ENCODE peak calls at places on chromosomes 6 and 20, in five cellular contexts. Q is IMR-90, V is GM12878, S is A549, W is K562. X is an unnamed sample.

GRCh38 chr6:142167071-142167470 is 20.0 kb downstream of the VTA1 start:
- DNase-seq in Q (no peak), V (no peak), S (no peak), W (no peak), X (no peak)

GRCh38 chr6:73264446-73264845 is 1.4 kb upstream of the KHDC1 start:
- DNase-seq in Q (no peak), V (no peak), S (no peak), W (no peak), X (no peak)

GRCh38 chr6:32204268-32204715 is 11.8 kb upstream of the GPSM3 start:
- DNase-seq in Q (no peak), V (no peak), S (no peak), W (no peak), X (no peak)

GRCh38 chr6:44309092-44309491 is 4.1 kb downstream of the AARS2 start:
- DNase-seq in Q (peak), V (no peak), S (no peak), W (no peak), X (no peak)

GRCh38 chr20:21548390-21549035 is 34.6 kb upstream of the NKX2-2 start:
- DNase-seq in Q (no peak), V (peak), S (no peak), W (no peak), X (no peak)

GRCh38 chr6:138371720-138372119 is 6.0 kb upstream of the SMIM28 start:
- DNase-seq in Q (no peak), V (no peak), S (peak), W (peak), X (no peak)

GRCh38 chr6:159221486-159222170 is 52.4 kb downstream of the FNDC1 start:
- DNase-seq in Q (no peak), V (no peak), S (no peak), W (no peak), X (no peak)

GRCh38 chr6:41450581-41450980 is 95.6 kb upstream of the FOXP4 start:
- DNase-seq in Q (no peak), V (no peak), S (no peak), W (no peak), X (no peak)

GRCh38 chr6:114659513-114659912 is 316.7 kb upstream of the HS3ST5 start:
- DNase-seq in Q (no peak), V (no peak), S (no peak), W (no peak), X (no peak)

GRCh38 chr20:9035129-9035528 is 33.8 kb upstream of the PLCB4 start:
- DNase-seq in Q (peak), V (no peak), S (no peak), W (no peak), X (no peak)

GRCh38 chr6:138847884-138848283 is 52.0 kb downstream of the ECT2L start:
- DNase-seq in Q (peak), V (no peak), S (no peak), W (no peak), X (no peak)

GRCh38 chr6:126188271-126188909 is 151.5 kb upstream of the CENPW start:
- DNase-seq in Q (peak), V (no peak), S (no peak), W (no peak), X (no peak)

GRCh38 chr20:58661298-58662141 is 10.4 kb downstream of the STX16 start:
- DNase-seq in Q (no peak), V (no peak), S (no peak), W (no peak), X (no peak)
- TF ChIP-seq RCOR1 in Q (no peak), V (no peak), S (no peak), W (no peak), X (no peak)

GRCh38 chr6:29702519-29703103 is 20.6 kb upstream of the HLA-F start:
- DNase-seq in Q (no peak), V (no peak), S (peak), W (peak), X (peak)
- TF ChIP-seq RCOR1 in Q (no peak), V (no peak), S (no peak), W (no peak), X (no peak)

DNA sequence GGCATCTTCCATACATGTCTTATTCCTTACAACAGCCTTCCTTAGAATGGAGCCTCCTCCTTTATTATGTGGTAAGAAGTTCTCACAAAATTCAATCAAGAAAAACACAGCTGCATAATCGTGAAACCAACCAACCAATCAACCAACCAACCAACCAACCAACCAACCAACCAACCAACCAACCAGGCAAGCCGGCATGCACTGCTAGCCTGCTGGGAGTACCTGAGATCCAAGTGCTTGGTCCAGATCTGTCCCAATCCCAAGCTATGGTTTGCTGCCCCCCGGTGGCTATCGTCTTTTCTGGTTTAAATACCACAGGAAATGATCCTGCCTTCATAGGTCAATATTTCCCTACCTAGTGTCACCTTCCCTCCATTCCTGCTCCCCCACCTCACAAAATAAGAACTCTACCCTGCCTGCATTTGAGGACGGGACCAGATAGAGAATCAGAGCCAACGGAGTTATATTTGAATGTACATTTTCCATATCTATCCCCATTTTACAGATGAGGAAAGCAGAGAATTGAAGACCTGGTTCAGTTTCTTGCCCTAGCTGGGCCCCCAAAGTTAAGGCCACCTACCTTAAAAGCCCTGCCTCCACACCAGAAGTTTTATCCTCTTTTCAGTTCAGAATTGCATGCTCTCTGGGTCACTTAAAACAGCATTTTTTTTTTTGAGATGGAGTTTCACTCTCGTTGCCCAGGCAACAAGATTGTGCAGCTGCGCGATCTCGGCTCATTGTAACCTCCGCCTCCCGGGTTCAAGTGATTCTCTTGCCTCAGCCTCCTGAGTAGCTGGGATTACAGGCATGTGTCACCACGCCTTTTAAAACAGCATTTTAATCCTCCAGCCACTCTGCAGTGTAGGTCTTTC is 27.1 kb downstream of the RAB44 start:
- DNase-seq in Q (peak), V (no peak), S (peak), W (peak), X (peak)
- TF ChIP-seq RCOR1 in Q (no peak), V (no peak), S (no peak), W (no peak), X (no peak)

GRCh38 chr20:60137657-60138245 is 179.5 kb downstream of the CDH26 start:
- DNase-seq in Q (peak), V (no peak), S (peak), W (peak), X (no peak)
- TF ChIP-seq RCOR1 in Q (no peak), V (no peak), S (no peak), W (no peak), X (no peak)

DNA sequence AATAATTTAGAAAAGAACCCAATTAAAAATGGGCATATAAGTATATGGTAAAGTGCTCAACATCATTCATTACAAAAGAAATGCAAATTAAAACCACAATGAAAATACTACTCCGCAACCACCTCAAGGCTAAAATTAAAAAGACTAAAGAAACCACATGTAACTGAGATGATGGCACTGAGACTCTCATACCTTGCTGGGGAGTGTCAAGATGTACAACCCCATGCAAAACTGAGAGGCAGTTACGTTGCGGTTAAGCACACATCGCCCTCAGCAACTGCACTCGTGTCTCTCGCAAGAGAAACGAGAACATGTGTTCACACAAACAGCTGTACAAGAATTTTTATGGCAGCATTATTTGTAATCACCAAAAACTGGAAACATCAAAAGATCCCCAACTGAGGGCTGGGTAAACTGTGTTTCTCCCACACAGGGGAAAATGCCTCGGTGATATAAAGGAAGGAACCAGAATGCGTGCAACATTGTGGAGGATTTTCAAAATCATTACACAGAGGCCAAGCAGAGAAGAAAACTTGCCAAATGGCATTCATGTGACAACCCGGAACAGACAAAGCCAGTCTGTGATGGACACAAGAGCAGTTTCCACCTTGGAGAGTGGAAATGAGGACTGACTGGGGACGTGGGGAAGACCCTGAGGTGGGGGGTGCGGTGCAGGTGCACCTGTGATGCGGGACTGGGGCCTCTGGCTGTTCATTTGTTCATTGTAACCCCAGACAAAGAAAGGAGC is 144.9 kb downstream of the WDR27 start:
- DNase-seq in Q (no peak), V (peak), S (no peak), W (no peak), X (no peak)
- TF ChIP-seq RCOR1 in Q (no peak), V (no peak), S (no peak), W (no peak), X (no peak)

X was measured in SK-N-SH.